ENCODE peak calls at places on chromosomes 12 and 14, in four cellular contexts. H, D, Z and G are unnamed samples.

GRCh38 chr12:106147956-106148355 is 9.2 kb upstream of the NUAK1 start:
- DNase-seq in D (no peak), Z (peak), H (no peak), G (no peak)

GRCh38 chr12:86600664-86601231 is 344.6 kb upstream of the MGAT4C start:
- DNase-seq in H (no peak), D (no peak), Z (peak), G (no peak)

GRCh38 chr12:41556176-41556575 is 368.1 kb downstream of the PDZRN4 start:
- DNase-seq in Z (no peak), H (no peak), D (no peak), G (no peak)

GRCh38 chr12:77072833-77073495 is 7.6 kb upstream of the E2F7 start:
- DNase-seq in Z (no peak), H (no peak), D (no peak), G (no peak)

GRCh38 chr14:105856676-105857222 is 330.4 kb downstream of the TMEM121 start:
- DNase-seq in D (no peak), Z (no peak), H (no peak), G (no peak)

GRCh38 chr14:35438910-35439713 is 34.6 kb upstream of the NFKBIA start:
- DNase-seq in H (peak), Z (no peak), D (no peak), G (peak)

GRCh38 chr12:116821291-116821690 is 60.0 kb downstream of the HRK start:
- DNase-seq in H (no peak), Z (no peak), D (no peak), G (peak)

GRCh38 chr12:13175499-13175898 is 21.0 kb upstream of the EMP1 start:
- DNase-seq in H (peak), Z (no peak), D (peak), G (no peak)

GRCh38 chr14:100891501-100892445 is 11.7 kb downstream of the RTL1 start:
- DNase-seq in H (no peak), D (no peak), Z (peak), G (no peak)

GRCh38 chr12:113702796-113703195 is 231.1 kb upstream of the LHX5 start:
- DNase-seq in Z (no peak), H (no peak), D (no peak), G (no peak)

GRCh38 chr14:101410126-101410525 is 151.2 kb upstream of the DIO3 start:
- DNase-seq in H (no peak), D (no peak), Z (no peak), G (no peak)